ENCODE peak calls at places on chromosomes 12 and 14, in ten cellular contexts. Z is OCI-LY7; M is WERI-Rb-1; L is fibroblast of lung; T is CD8-positive, alpha-beta T cell; B is heart right ventricle; W is A549; K is ovary; Y is neural progenitor cell; G is IMR-90. C is an unnamed sample.

GRCh38 chr14:31206536-31207286 is 882 bp downstream of the HECTD1 start:
- DNase-seq in Z (peak), M (peak), L (peak), T (peak), B (peak), W (no peak), K (no peak), Y (peak), G (no peak), C (no peak)

GRCh38 chr12:94706250-94706661 is 55.9 kb upstream of the TMCC3 start:
- DNase-seq in Z (no peak), M (no peak), L (no peak), T (no peak), B (no peak), W (no peak), K (no peak), Y (no peak), G (no peak), C (no peak)

GRCh38 chr12:42056130-42056529 is 88.5 kb downstream of the GXYLT1 start:
- DNase-seq in Z (peak), M (no peak), L (no peak), T (no peak), B (no peak), W (no peak), K (no peak), Y (no peak), G (no peak), C (no peak)

GRCh38 chr14:69501362-69501964 is 16.9 kb downstream of the PLEKHD1 start:
- DNase-seq in Z (no peak), M (no peak), L (peak), T (no peak), B (peak), W (no peak), K (peak), Y (no peak), G (peak), C (no peak)

GRCh38 chr12:52873832-52874572 is 25.2 kb upstream of the KRT78 start:
- DNase-seq in Z (no peak), M (peak), L (peak), T (no peak), B (peak), W (peak), K (peak), Y (peak), G (peak), C (peak)

GRCh38 chr12:53048033-53048779 is 1.7 kb upstream of the TNS2 start:
- DNase-seq in Z (no peak), M (no peak), L (no peak), T (no peak), B (peak), W (peak), K (peak), Y (peak), G (no peak), C (no peak)

GRCh38 chr14:52129733-52130132 is 60.9 kb upstream of the NID2 start:
- DNase-seq in Z (no peak), M (no peak), L (no peak), T (no peak), B (no peak), W (no peak), K (no peak), Y (no peak), G (no peak), C (no peak)

GRCh38 chr12:80709811-80710726 is 2.6 kb downstream of the MYF6 start:
- DNase-seq in Z (peak), M (no peak), L (no peak), T (no peak), B (no peak), W (no peak), K (no peak), Y (peak), G (no peak), C (no peak)

GRCh38 chr12:6166808-6167207 is 33.4 kb upstream of the CD9 start:
- DNase-seq in Z (no peak), M (no peak), L (no peak), T (no peak), B (no peak), W (no peak), K (no peak), Y (no peak), G (no peak), C (no peak)

GRCh38 chr12:4178424-4179184 is 95.0 kb upstream of the CCND2 start:
- DNase-seq in Z (no peak), M (no peak), L (no peak), T (no peak), B (no peak), W (no peak), K (no peak), Y (no peak), G (no peak), C (no peak)

GRCh38 chr12:98449601-98450000 is 65.8 kb upstream of the TMPO start:
- DNase-seq in Z (no peak), M (no peak), L (no peak), T (no peak), B (no peak), W (no peak), K (no peak), Y (no peak), G (no peak), C (no peak)

GRCh38 chr12:79302171-79302841 is 388.5 kb downstream of the PAWR start:
- DNase-seq in Z (no peak), M (no peak), L (no peak), T (no peak), B (peak), W (no peak), K (no peak), Y (no peak), G (no peak), C (no peak)

GRCh38 chr12:32051511-32052299 is 54.9 kb upstream of the BICD1 start:
- DNase-seq in Z (no peak), M (no peak), L (peak), T (no peak), B (no peak), W (peak), K (no peak), Y (no peak), G (peak), C (peak)

DNA sequence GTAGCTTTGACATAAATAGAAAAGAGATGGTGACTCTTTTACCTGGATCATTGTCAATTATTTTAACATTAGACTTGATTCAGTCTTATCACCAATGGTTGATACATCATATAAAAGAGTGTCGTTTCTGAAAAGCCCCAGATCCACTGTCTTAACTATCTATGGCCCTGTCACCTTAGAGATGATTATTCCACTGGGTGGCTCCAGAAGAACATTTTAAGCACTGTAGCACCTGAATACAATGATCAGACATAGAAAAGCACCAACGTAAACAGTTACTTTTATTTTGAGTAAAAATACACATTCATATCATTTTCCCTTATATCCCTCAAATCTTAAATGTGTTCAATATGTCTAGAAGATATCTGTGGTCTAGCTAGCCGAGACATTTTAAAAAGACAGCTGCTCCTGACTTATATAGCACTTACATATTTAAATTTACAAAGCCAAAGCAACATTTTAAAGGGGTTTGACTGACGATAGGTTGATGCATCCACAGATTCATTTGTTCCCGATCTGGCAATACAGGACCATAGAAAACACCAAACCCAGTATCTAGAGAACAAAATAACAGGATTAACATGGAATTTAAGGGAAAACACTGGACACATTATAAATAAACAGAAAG is 32.9 kb downstream of the TSPAN8 start:
- DNase-seq in Z (no peak), M (no peak), L (no peak), T (no peak), B (no peak), W (no peak), K (no peak), Y (no peak), G (no peak), C (no peak)
- TF ChIP-seq CTCF in Z (no peak), M (no peak), L (no peak), T (no peak), B (no peak), W (no peak), K (no peak), Y (no peak), G (no peak), C (no peak)

GRCh38 chr12:100574262-100575074 is 984 bp downstream of the GAS2L3 start:
- DNase-seq in Z (no peak), M (no peak), L (peak), T (no peak), B (peak), W (peak), K (no peak), Y (peak), G (no peak), C (no peak)
- H3K4me3 ChIP-seq in Z (peak), M (peak), L (peak), T (peak), B (peak), W (peak), K (peak), Y (peak), G (peak), C (peak)

DNA sequence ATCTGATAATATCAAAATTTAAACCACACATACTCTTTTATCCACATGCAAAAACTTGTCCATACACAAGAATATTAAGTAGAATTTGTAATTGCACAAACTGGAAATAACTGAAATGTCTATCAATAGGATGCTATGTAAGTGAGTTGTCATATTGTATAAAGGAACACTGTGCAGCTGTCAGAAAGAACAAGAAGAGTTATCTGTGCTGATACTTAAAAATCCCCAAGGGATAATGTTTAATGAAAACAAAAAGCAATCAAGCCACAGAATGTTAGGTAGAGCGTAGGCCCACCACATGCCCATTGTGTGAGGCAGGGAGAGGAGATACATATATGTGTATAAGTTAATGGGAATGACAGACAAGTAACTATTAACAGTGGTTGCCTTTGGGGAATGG is 25.9 kb upstream of the HIGD1C start:
- DNase-seq in Z (peak), M (no peak), L (no peak), T (no peak), B (no peak), W (no peak), K (no peak), Y (no peak), G (no peak), C (no peak)
- H3K27ac ChIP-seq in Z (peak), M (no peak), L (no peak), T (no peak), B (peak), W (no peak), K (no peak), Y (no peak), G (no peak), C (no peak)

GRCh38 chr12:83823386-83824045 is 1089.1 kb downstream of the SLC6A15 start:
- DNase-seq in Z (peak), M (peak), L (peak), T (no peak), B (peak), W (no peak), K (no peak), Y (peak), G (no peak), C (no peak)
- TF ChIP-seq CTCF in Z (peak), M (peak), L (no peak), T (no peak), B (no peak), W (peak), K (no peak), Y (peak), G (no peak), C (no peak)

C was measured in AG04450.